ENCODE peak calls at places on chromosomes 4 and X, in seven cellular contexts. L is activated T-cell treated with anti-CD3 and anti-CD28 coated beads, Interleukin-2, amount 50 U/mL, for 1 hour; Q is non-pigmented ciliary epithelial cell; S is left cardiac atrium; R is CD4-positive, alpha-beta T cell; G is naive B cell; T is AG09309. N is an unnamed sample.

GRCh38 chr4:51843309-51844156 is 580 bp downstream of the DCUN1D4 start:
- DNase-seq in Q (no peak), T (no peak), L (peak), S (peak), R (peak), G (peak), N (no peak)

GRCh38 chr4:2066571-2067445 is 7.7 kb downstream of the NAT8L start:
- DNase-seq in L (no peak), R (no peak), G (no peak), S (no peak), T (no peak), Q (no peak), N (peak)

GRCh38 chrX:31036895-31037294 is 34.9 kb downstream of the FTHL17 start:
- DNase-seq in S (peak), L (no peak), G (peak), R (no peak), Q (no peak), T (peak), N (no peak)

GRCh38 chr4:89468632-89469031 is 161.0 kb upstream of the GPRIN3 start:
- DNase-seq in Q (no peak), L (no peak), G (no peak), R (no peak), T (no peak), S (no peak), N (no peak)

GRCh38 chr4:40255722-40256281 is 59.0 kb downstream of the RHOH start:
- DNase-seq in T (peak), G (no peak), L (no peak), S (no peak), Q (peak), R (no peak), N (no peak)

GRCh38 chrX:4315891-4316290 is 602.4 kb upstream of the PRKX start:
- DNase-seq in T (no peak), Q (no peak), L (no peak), G (no peak), R (no peak), S (no peak), N (no peak)

GRCh38 chr4:119971763-119972162 is 94.9 kb downstream of the MAD2L1 start:
- DNase-seq in R (no peak), Q (no peak), S (no peak), T (no peak), G (no peak), L (no peak), N (no peak)

GRCh38 chr4:620851-621261 is 4.5 kb upstream of the PDE6B start:
- DNase-seq in S (no peak), L (no peak), G (no peak), R (no peak), T (no peak), Q (no peak), N (no peak)

GRCh38 chrX:46630141-46630540 is 56.6 kb downstream of the CHST7 start:
- DNase-seq in Q (no peak), L (no peak), S (no peak), R (no peak), T (no peak), G (no peak), N (no peak)

GRCh38 chr4:17313194-17313593 is 198.7 kb downstream of the QDPR start:
- DNase-seq in R (no peak), T (no peak), Q (no peak), G (no peak), S (no peak), L (no peak), N (no peak)

GRCh38 chr4:79913581-79913980 is 159.4 kb downstream of the ANTXR2 start:
- DNase-seq in G (no peak), S (no peak), R (no peak), T (peak), L (no peak), Q (peak), N (no peak)

GRCh38 chr4:72171761-72172160 is 140.0 kb downstream of the NPFFR2 start:
- DNase-seq in G (no peak), S (no peak), T (no peak), Q (no peak), R (no peak), L (no peak), N (no peak)

GRCh38 chrX:71454222-71454621 is 78.7 kb upstream of the OGT start:
- DNase-seq in Q (no peak), L (no peak), R (no peak), T (no peak), G (no peak), S (no peak), N (no peak)